ENCODE peak calls at places on chromosomes 11 and 22, in five cellular contexts. W is psoas muscle, D is WERI-Rb-1, V is left ventricle myocardium inferior, X is GM23338. C is an unnamed sample. For H3K27me3, the result is how much of the 10 kb centered on the place peaks cover.

GRCh38 chr11:975824-976223 is 50.2 kb downstream of the AP2A2 start:
- DNase-seq in W (no peak), D (peak), X (peak), V (no peak), C (no peak)

GRCh38 chr22:31475778-31476177 is 13.9 kb downstream of the EIF4ENIF1 start:
- DNase-seq in D (no peak), X (no peak), W (no peak), V (no peak), C (no peak)

GRCh38 chr11:60858236-60858635 is 2.5 kb upstream of the PTGDR2 start:
- DNase-seq in W (peak), D (no peak), X (no peak), V (no peak), C (no peak)

GRCh38 chr11:19832166-19832750 is 119.6 kb downstream of the NAV2 start:
- DNase-seq in W (no peak), V (no peak), D (peak), X (no peak), C (no peak)

GRCh38 chr11:83717551-83717950 is 431.4 kb upstream of the CCDC90B start:
- DNase-seq in V (no peak), X (peak), D (no peak), W (no peak), C (no peak)

GRCh38 chr11:20162824-20163777 is 2.8 kb upstream of the DBX1 start:
- DNase-seq in D (peak), X (peak), V (no peak), W (no peak), C (peak)

GRCh38 chr11:44946268-44946667 is 4.4 kb downstream of the TP53I11 start:
- DNase-seq in W (peak), V (peak), X (no peak), D (no peak), C (no peak)

GRCh38 chr22:45290410-45290936 is 5.7 kb downstream of the UPK3A start:
- DNase-seq in W (peak), V (no peak), D (peak), X (peak), C (peak)

GRCh38 chr11:116733386-116733755 is 39.4 kb downstream of the BUD13 start:
- DNase-seq in D (no peak), W (no peak), V (no peak), X (no peak), C (no peak)

GRCh38 chr22:35561796-35562526 is 21.3 kb downstream of the RASD2 start:
- DNase-seq in D (no peak), W (no peak), V (no peak), X (peak), C (no peak)

DNA sequence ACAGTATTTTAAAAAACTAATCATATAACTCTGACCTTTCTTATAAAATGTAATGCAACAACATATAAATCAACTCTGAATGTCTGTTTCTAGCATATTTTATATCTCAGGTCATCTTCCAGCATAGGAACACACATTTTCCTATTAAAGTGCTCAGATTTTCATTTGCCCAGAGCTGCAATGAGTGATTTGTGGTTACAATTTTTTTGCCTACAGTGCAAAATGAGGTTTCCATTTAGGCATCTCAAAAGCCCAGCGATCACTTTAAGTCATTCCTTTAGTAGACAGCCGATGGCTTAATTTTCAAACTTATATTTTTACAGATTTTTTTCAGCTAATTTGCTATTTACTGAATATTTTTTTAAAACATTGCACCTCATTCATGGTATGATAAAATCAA is 999 bp downstream of the LYVE1 start:
- DNase-seq in D (no peak), X (no peak), V (no peak), W (no peak), C (no peak)
- H3K4me3 ChIP-seq in D (no peak), X (no peak), V (peak), W (peak), C (no peak)

GRCh38 chr22:48452766-48453165 is 1374.9 kb downstream of the BRD1 start:
- DNase-seq in D (no peak), W (no peak), X (no peak), V (no peak), C (no peak)

GRCh38 chr22:48450188-48450825 is 1377.4 kb downstream of the BRD1 start:
- DNase-seq in W (no peak), X (no peak), D (no peak), V (no peak), C (no peak)

GRCh38 chr22:48453751-48454485 is 1373.8 kb downstream of the BRD1 start:
- DNase-seq in W (peak), X (no peak), V (no peak), D (no peak), C (no peak)

GRCh38 chr22:48451891-48452290 is 1375.8 kb downstream of the BRD1 start:
- DNase-seq in D (no peak), X (no peak), V (no peak), W (no peak), C (no peak)

GRCh38 chr22:48453171-48453570 is 1374.5 kb downstream of the BRD1 start:
- DNase-seq in D (no peak), X (no peak), V (no peak), W (no peak), C (no peak)
- H3K27me3 ChIP-seq in D (under half), X (under half), V (under half), W (under half), C (under half)

GRCh38 chr22:49366437-49366836 is 461.2 kb downstream of the BRD1 start:
- DNase-seq in W (no peak), D (no peak), X (no peak), V (no peak), C (no peak)
- H3K27ac ChIP-seq in W (no peak), D (no peak), X (no peak), V (no peak), C (no peak)

GRCh38 chr11:57460756-57461749 is 725 bp downstream of the RTN4RL2 start:
- DNase-seq in D (no peak), W (no peak), X (peak), V (no peak), C (no peak)
- H3K4me3 ChIP-seq in D (peak), W (peak), X (peak), V (peak), C (peak)

GRCh38 chr11:69276165-69276564 is 17.8 kb upstream of the MYEOV start:
- DNase-seq in X (no peak), V (no peak), W (no peak), D (no peak), C (no peak)

GRCh38 chr11:69277074-69277809 is 16.7 kb upstream of the MYEOV start:
- DNase-seq in X (no peak), W (no peak), D (no peak), V (no peak), C (no peak)

GRCh38 chr11:69274531-69275016 is 19.4 kb upstream of the MYEOV start:
- DNase-seq in X (no peak), V (no peak), D (no peak), W (no peak), C (no peak)

GRCh38 chr11:69273571-69273970 is 20.4 kb upstream of the MYEOV start:
- DNase-seq in V (no peak), W (no peak), X (no peak), D (no peak), C (no peak)

GRCh38 chr11:69275178-69275577 is 18.8 kb upstream of the MYEOV start:
- DNase-seq in X (no peak), W (no peak), D (no peak), V (no peak), C (no peak)
- H3K27me3 ChIP-seq in X (under half), W (under half), D (half or more), V (under half), C (under half)

DNA sequence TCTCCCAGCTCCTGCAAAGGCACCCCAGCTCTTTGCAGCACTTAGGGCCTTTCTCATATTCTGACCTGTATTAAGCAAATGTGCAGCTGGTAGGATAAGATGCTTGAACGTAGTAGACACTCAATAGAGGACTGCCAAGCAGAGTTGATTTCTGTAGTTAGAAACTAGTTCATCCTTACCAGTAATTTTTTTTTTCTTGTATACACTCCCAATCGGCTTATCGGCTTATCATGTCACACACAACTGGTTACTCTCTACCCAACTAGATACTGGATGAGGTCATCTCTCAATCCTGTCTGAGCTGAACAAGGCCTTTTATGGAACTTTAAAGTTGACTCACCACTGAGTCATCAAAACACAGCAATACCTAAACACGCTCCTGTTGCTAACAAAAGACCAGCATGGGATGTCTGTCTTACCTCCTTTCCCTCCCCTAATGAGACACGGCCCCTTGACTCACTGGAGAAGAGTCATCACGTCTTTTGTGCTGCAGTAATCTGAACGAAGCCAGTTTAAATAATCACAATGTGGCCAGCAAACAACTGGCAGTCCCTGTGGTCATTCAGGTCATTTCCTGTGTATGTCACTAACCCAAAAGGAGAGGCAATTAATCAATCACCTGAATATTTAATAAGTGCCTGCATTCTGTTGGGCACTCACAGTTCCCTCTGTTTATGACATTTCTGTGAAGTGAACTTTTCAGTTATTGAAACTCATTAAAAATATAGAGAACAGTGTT is 7.5 kb upstream of the WEE1 start:
- DNase-seq in V (no peak), X (peak), D (peak), W (no peak), C (peak)
- H3K27ac ChIP-seq in V (peak), X (peak), D (peak), W (peak), C (peak)

GRCh38 chr11:121588747-121589146 is 136.0 kb upstream of the SORL1-AS1 start:
- DNase-seq in D (no peak), X (no peak), V (no peak), W (no peak), C (no peak)
- H3K4me3 ChIP-seq in D (no peak), X (no peak), V (no peak), W (no peak), C (no peak)

GRCh38 chr11:30364139-30364875 is 41.4 kb downstream of the ARL14EP start:
- DNase-seq in X (peak), D (no peak), V (no peak), W (no peak), C (peak)

GRCh38 chr11:30360741-30361140 is 37.8 kb downstream of the ARL14EP start:
- DNase-seq in W (no peak), V (no peak), D (no peak), X (no peak), C (no peak)

GRCh38 chr11:30356388-30356787 is 33.5 kb downstream of the ARL14EP start:
- DNase-seq in D (no peak), V (no peak), X (no peak), W (no peak), C (no peak)

GRCh38 chr11:30357872-30358271 is 35.0 kb downstream of the ARL14EP start:
- DNase-seq in W (no peak), V (no peak), D (no peak), X (no peak), C (no peak)

GRCh38 chr11:30358569-30358968 is 35.7 kb downstream of the ARL14EP start:
- DNase-seq in X (no peak), W (no peak), D (no peak), V (peak), C (no peak)
- H3K27me3 ChIP-seq in X (under half), W (under half), D (under half), V (under half), C (under half)